ENCODE peak calls at places on chromosome 9, in six cellular contexts. O is choroid plexus epithelial cell, M is dorsolateral prefrontal cortex, U is gastrocnemius medialis, I is GM20000, X is colonic mucosa. F is an unnamed sample.

GRCh38 chr9:72882117-72882775 is 70.6 kb downstream of the ALDH1A1 start:
- DNase-seq in I (no peak), X (peak), M (no peak), U (peak), O (no peak), F (no peak)

GRCh38 chr9:97518909-97519307 is 17.4 kb downstream of the TMOD1 start:
- DNase-seq in U (peak), I (no peak), X (peak), O (no peak), M (no peak), F (no peak)

GRCh38 chr9:108534741-108535140 is 321.0 kb downstream of the ACTL7B start:
- DNase-seq in X (no peak), U (no peak), M (no peak), I (no peak), O (peak), F (no peak)

GRCh38 chr9:4549751-4550295 is 59.6 kb downstream of the SLC1A1 start:
- DNase-seq in X (no peak), O (no peak), I (no peak), M (no peak), U (no peak), F (no peak)

GRCh38 chr9:5892456-5893133 is 1.9 kb downstream of the MLANA start:
- DNase-seq in O (no peak), M (no peak), U (no peak), X (no peak), I (no peak), F (no peak)

GRCh38 chr9:100377015-100377414 is 24.3 kb upstream of the TEX10 start:
- DNase-seq in U (no peak), I (no peak), M (no peak), O (no peak), X (no peak), F (no peak)

GRCh38 chr9:88808019-88808656 is 183.1 kb upstream of the S1PR3 start:
- DNase-seq in X (no peak), U (no peak), M (no peak), O (peak), I (no peak), F (no peak)

GRCh38 chr9:136264046-136264802 is 18.6 kb upstream of the QSOX2 start:
- DNase-seq in I (no peak), X (no peak), O (no peak), U (no peak), M (no peak), F (no peak)

GRCh38 chr9:13810510-13810909 is 503.4 kb downstream of the NFIB start:
- DNase-seq in X (no peak), I (no peak), U (no peak), O (peak), M (no peak), F (no peak)

GRCh38 chr9:124940521-124940893 is 376 bp downstream of the GOLGA1 start:
- DNase-seq in U (no peak), X (no peak), M (no peak), I (peak), O (no peak), F (no peak)

GRCh38 chr9:124946167-124946566 is 5.3 kb upstream of the GOLGA1 start:
- DNase-seq in I (no peak), X (no peak), U (no peak), M (no peak), O (no peak), F (no peak)

GRCh38 chr9:124940894-124941688 is at the start of gene GOLGA1:
- DNase-seq in O (peak), I (peak), M (peak), X (peak), U (peak), F (peak)

GRCh38 chr9:124939944-124940343 is 939 bp downstream of the GOLGA1 start:
- DNase-seq in X (no peak), O (no peak), U (no peak), I (no peak), M (no peak), F (no peak)

DNA sequence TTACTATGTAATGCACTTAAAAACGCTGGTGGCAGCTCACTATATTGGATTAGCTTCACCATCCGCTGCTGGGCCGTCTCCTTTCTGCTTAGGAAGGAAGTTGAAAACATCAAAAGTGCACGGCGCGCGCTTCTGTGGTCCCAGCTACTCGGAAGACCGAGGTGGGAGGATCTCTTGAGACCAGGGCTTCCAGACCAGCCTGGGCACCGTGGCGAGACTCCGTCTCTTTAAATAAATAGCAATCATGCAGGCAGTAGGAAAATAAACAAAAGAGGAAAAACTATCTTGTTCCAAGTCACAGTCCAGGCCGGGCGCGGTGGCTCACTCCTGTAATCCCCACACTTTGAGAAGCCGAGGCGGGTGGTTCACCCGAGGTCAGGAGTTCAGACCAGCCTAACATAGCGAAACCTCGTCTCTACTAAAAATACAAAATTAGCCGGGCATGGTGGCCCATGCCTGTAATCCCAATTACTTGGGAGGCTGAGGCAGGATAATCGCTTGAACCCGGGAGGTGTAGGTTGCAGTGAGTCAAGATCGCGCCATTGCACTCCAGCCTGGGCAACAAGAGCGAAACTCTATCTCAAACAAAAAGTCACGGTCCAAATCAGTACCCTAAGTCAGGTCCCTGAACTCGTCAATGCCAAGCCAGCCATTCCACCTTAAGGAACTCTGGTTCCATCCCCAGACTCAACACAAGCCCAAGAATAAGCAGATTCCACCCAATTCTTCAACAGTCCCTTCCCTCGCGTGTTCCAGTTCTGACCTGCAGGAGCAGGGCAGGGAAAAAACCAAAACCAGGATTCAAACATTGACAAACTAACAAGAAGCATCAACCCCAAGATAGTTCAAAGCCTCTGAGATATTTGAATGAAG is 1.0 kb upstream of the GOLGA1 start:
- DNase-seq in I (peak), M (no peak), O (peak), X (peak), U (no peak), F (peak)
- TF ChIP-seq CTCF in I (no peak), M (no peak), O (peak), X (no peak), U (no peak), F (no peak)

GRCh38 chr9:105416840-105417239 is 31.0 kb upstream of the FSD1L start:
- DNase-seq in U (no peak), I (peak), M (no peak), O (no peak), X (no peak), F (no peak)

GRCh38 chr9:105415344-105415980 is 32.4 kb upstream of the FSD1L start:
- DNase-seq in O (peak), X (peak), M (no peak), U (no peak), I (peak), F (peak)

GRCh38 chr9:105418588-105419108 is 29.2 kb upstream of the FSD1L start:
- DNase-seq in U (no peak), O (no peak), M (no peak), X (no peak), I (no peak), F (no peak)

GRCh38 chr9:105413486-105414068 is 34.3 kb upstream of the FSD1L start:
- DNase-seq in O (peak), X (peak), U (no peak), M (no peak), I (no peak), F (no peak)
- TF ChIP-seq CTCF in O (peak), X (peak), U (no peak), M (no peak), I (no peak), F (no peak)

DNA sequence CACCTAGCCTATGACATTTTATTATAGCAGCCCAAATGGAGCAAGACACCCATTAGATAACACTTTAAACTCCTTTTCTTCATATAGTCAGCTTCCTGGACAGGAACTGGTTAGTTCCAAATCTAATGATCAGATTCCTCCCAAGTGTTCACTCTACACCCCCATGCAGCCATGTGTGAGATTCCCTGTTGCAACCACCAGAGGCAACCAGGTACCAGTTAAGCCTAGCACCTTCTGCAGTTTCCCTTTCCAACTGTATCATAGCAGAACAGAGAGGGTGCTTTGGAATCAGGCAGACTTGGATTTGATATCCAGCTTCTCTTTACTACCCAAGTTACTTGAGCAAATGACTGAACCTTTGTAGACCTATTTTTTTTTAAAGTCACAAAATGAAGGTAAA is 296.6 kb upstream of the PCSK5 start:
- DNase-seq in I (no peak), X (no peak), O (no peak), U (no peak), M (no peak), F (no peak)
- TF ChIP-seq CTCF in I (no peak), X (no peak), O (no peak), U (no peak), M (no peak), F (no peak)

GRCh38 chr9:614421-614820 is 227.1 kb upstream of the DMRT1 start:
- DNase-seq in X (peak), M (no peak), I (no peak), O (no peak), U (no peak), F (no peak)

GRCh38 chr9:617441-618085 is 223.9 kb upstream of the DMRT1 start:
- DNase-seq in O (no peak), U (no peak), M (no peak), I (no peak), X (no peak), F (no peak)

GRCh38 chr9:613771-614347 is 227.6 kb upstream of the DMRT1 start:
- DNase-seq in U (peak), X (peak), O (peak), M (peak), I (peak), F (peak)

GRCh38 chr9:616694-617093 is 224.8 kb upstream of the DMRT1 start:
- DNase-seq in O (no peak), U (no peak), I (no peak), X (peak), M (no peak), F (no peak)

DNA sequence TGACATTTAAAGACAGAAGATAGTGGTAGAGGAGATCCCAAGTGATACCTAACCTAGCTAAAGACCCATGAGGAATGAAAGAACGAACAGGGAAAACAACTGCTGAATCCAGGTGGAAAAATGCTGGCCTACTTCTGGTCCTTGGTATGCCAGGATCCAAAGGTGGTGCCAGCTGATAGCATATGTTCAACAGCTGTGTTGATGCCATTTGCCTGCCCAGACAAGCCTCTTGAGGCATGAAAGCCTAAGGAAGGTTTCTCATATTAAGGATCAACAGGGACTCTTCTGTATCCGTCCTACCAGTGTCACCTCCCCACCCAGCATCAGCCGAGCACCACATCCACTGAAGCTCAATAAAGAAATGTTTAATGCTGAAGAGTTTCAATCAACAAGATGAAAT is 225.7 kb upstream of the DMRT1 start:
- DNase-seq in O (no peak), I (no peak), M (no peak), U (no peak), X (no peak), F (no peak)
- TF ChIP-seq CTCF in O (no peak), I (no peak), M (no peak), U (no peak), X (no peak), F (no peak)

GRCh38 chr9:78213696-78214095 is 22.2 kb upstream of the CEP78 start:
- DNase-seq in U (no peak), M (no peak), X (no peak), O (peak), I (no peak), F (no peak)
- TF ChIP-seq CTCF in U (no peak), M (peak), X (no peak), O (peak), I (no peak), F (peak)

GRCh38 chr9:21996858-21997257 is 2.3 kb downstream of the CDKN2B-AS1 start:
- DNase-seq in I (no peak), M (no peak), U (no peak), O (peak), X (no peak), F (no peak)

GRCh38 chr9:21994996-21995651 is 533 bp downstream of the CDKN2B-AS1 start:
- DNase-seq in I (peak), X (peak), U (no peak), O (peak), M (peak), F (peak)

GRCh38 chr9:21994526-21994995 is at the start of gene CDKN2B-AS1:
- DNase-seq in U (no peak), X (peak), O (peak), I (peak), M (peak), F (peak)

GRCh38 chr9:21996438-21996837 is 1.8 kb downstream of the CDKN2B-AS1 start:
- DNase-seq in M (no peak), U (no peak), I (no peak), O (peak), X (no peak), F (no peak)

DNA sequence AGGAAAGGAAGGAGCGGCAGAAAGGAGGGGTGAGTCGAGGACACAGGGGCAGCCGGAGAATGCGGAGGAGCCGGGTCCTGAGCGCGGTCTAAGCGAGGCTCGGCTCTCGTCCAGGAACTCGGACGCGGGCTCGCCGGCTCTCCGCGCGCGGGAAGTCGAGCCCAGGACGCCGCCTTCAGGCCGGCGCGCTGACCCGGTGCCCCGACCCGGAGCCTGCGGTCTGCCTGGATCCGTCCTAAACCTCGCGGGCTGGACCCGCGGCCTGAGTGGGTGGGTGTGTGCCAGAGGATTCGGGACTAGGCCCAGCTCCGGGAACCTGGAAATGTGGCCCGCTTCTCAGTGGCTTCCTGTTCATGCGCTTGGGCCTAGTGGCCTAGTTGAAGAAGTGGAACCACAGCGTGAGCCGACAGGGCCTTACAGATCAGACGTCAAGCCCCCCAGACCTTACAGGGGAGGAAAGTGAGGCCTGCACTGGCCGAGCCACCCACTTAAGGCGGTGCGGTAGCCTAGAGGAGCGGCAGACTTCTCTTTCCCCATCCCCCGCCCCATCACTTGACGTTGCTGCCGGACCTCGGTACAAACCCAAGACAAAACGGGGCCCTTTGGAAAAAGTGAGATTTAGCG is 1.2 kb downstream of the CDKN2B-AS1 start:
- DNase-seq in I (no peak), X (peak), M (no peak), U (no peak), O (peak), F (no peak)
- TF ChIP-seq CTCF in I (no peak), X (no peak), M (peak), U (no peak), O (peak), F (no peak)

GRCh38 chr9:34646211-34647083 is at the start of gene GALT:
- DNase-seq in U (peak), O (peak), M (peak), X (peak), I (peak), F (peak)
- TF ChIP-seq CTCF in U (peak), O (peak), M (peak), X (peak), I (peak), F (peak)

DNA sequence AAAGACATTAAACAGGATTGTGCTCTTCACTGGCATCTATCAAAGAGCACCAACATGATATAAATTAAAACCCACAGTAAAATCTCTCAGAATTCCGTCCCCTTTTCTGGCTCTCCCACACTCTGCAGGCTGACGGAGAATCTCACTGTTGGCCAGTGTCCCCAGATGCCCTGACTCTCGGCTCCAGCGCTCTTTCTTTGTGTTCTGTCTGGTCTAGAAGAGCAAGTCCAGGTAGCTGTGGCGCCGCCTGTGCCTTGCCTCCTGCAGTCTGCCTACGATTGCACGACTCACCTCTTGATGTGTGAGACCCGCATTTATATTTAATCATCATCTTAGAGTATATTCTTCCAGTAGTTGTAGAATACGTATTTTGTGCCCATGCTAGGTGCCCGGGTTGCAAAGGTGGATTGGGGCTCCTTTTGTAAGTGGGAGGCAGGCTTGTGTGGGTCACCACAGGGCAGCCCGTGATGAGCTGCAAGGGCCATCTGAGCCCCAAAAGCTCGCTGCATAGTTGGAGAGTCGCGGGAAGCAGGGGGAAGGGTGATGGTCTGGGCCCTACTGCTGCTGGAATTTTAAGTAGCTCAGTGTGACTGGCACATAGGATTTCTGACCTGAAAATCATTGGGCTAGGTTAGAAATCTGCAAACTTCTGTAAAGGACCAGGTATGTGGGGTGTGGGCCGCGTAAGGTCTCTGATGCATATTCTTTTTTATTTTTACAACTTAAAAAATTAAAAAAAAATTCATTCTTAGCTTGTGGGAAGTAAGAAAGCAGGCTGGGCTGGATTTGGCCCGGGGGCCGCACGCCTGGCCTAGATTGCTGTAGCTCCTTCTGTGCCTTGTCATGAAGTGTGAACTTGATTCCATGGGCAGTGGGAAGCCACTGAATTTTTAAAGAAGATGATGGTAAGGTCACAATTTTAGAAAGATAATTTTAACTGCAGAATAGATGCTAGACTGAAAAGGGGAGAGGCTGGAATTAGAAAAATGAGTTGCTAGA is 55.8 kb downstream of the EHMT1 start:
- DNase-seq in I (no peak), O (no peak), U (no peak), X (no peak), M (no peak), F (no peak)
- TF ChIP-seq CTCF in I (no peak), O (no peak), U (no peak), X (no peak), M (no peak), F (no peak)

DNA sequence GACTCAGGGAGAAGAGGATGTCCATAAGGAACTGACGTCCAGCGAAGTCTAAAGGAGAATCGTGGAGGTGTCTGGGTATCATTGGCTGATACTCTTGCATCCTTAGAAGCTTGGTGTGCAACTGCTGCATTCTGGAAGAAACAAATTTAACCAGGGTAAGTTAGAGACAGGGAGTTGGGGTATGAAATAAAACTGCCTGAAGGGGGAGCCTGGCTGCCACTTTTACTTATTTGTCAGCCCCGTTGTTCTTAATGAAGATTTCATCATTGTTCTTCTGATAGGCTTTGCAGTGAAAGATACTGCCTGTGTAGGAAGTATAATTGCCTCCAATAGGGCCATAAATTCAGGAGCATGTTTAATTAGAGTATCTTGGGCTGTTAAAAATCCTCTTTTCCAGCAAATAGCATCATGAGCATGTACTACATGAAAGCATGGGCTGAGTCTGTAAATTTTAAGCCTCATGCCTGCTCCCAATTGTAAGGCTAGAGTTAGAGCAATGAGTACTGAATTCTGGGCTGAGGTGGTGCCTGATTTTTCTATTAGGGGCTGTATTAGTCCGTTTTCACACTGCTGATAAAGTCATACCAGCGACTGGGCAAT is 1264.5 kb upstream of the ACO1 start:
- DNase-seq in M (no peak), I (peak), O (peak), X (no peak), U (no peak), F (peak)
- TF ChIP-seq CTCF in M (peak), I (peak), O (peak), X (peak), U (no peak), F (peak)

GRCh38 chr9:21605489-21605931 is 123.4 kb upstream of the IFNE start:
- DNase-seq in O (peak), U (no peak), M (no peak), I (no peak), X (no peak), F (no peak)
- TF ChIP-seq CTCF in O (peak), U (no peak), M (no peak), I (no peak), X (no peak), F (no peak)

F was measured in activated CD8-positive, alpha-beta T cell treated with anti-CD3 and anti-CD28 coated beads for 36 hours.